ENCODE peak calls at places on chromosomes 4 and X, in four cellular contexts. E, H, P and Z are unnamed samples.

GRCh38 chrX:33336783-33337182 is 125.4 kb upstream of the DMD start:
- DNase-seq in P (no peak), E (peak; percentile 27), H (peak; percentile 14), Z (peak; percentile 45)

GRCh38 chrX:19750028-19750786 is 137.2 kb downstream of the SH3KBP1 start:
- DNase-seq in P (no peak), E (no peak), H (no peak), Z (no peak)

GRCh38 chr4:185257086-185257485 is 47.7 kb downstream of the SNX25 start:
- DNase-seq in P (no peak), H (no peak), E (no peak), Z (no peak)

GRCh38 chr4:40832175-40832574 is 82.4 kb downstream of the NSUN7 start:
- DNase-seq in H (no peak), P (no peak), E (no peak), Z (no peak)

GRCh38 chr4:68180858-68181531 is 51.3 kb upstream of the TMPRSS11F start:
- DNase-seq in E (peak; percentile 25), P (peak; percentile 46), H (no peak), Z (peak; percentile 67)

GRCh38 chr4:2761035-2761923 is 5.1 kb upstream of the TNIP2 start:
- DNase-seq in P (no peak), E (peak; percentile 21), H (no peak), Z (peak; percentile 45)

GRCh38 chrX:68831405-68832100 is 2.7 kb downstream of the EFNB1 start:
- DNase-seq in H (no peak), E (no peak), P (no peak), Z (peak; percentile 13)

GRCh38 chr4:176492648-176493302 is 173.0 kb downstream of the SPCS3 start:
- DNase-seq in H (no peak), P (peak; percentile 30), E (peak; percentile 32), Z (no peak)

GRCh38 chrX:129497146-129497805 is 26.0 kb downstream of the SMARCA1 start:
- DNase-seq in P (no peak), E (no peak), H (no peak), Z (no peak)

GRCh38 chr4:73432169-73433000 is 3.6 kb upstream of the AFP start:
- DNase-seq in E (peak; percentile 15), P (no peak), H (no peak), Z (no peak)

GRCh38 chr4:140020457-140021361 is 133.3 kb downstream of the MAML3 start:
- DNase-seq in H (no peak), P (peak; percentile 13), E (no peak), Z (no peak)

GRCh38 chr4:94304365-94304971 is 38.2 kb downstream of the HPGDS start:
- DNase-seq in H (no peak), P (no peak), E (peak; percentile 63), Z (peak; percentile 46)

GRCh38 chrX:63784902-63785692 is at the start of gene ARHGEF9:
- DNase-seq in P (no peak), H (peak; percentile 15), E (peak; percentile 8), Z (no peak)

GRCh38 chr4:71074452-71075299 is 81.2 kb downstream of the DCK start:
- DNase-seq in E (no peak), H (no peak), P (no peak), Z (no peak)

GRCh38 chrX:15242899-15243555 is 26.9 kb downstream of the ASB9 start:
- DNase-seq in E (peak; percentile 68), H (no peak), P (peak; percentile 22), Z (peak; percentile 68)

GRCh38 chr4:119794681-119795080 is 166.1 kb upstream of the PDE5A start:
- DNase-seq in E (no peak), P (no peak), H (no peak), Z (no peak)

GRCh38 chrX:81202413-81202794 is 502 bp downstream of the SH3BGRL start:
- DNase-seq in E (no peak), H (no peak), P (peak; percentile 8), Z (peak; percentile 17)

GRCh38 chr4:40375620-40376019 is 40.5 kb downstream of the CHRNA9 start:
- DNase-seq in E (no peak), P (no peak), H (no peak), Z (no peak)

GRCh38 chr4:38190717-38191178 is 230.6 kb downstream of the PTTG2 start:
- DNase-seq in P (peak; percentile 76), E (peak; percentile 78), H (no peak), Z (peak; percentile 50)

GRCh38 chr4:109207060-109207459 is 95.4 kb downstream of the COL25A1 start:
- DNase-seq in E (peak; percentile 54), H (no peak), P (peak; percentile 88), Z (peak; percentile 66)

GRCh38 chr4:9867746-9868425 is 86.5 kb downstream of the DRD5 start:
- DNase-seq in P (no peak), E (no peak), H (no peak), Z (no peak)

GRCh38 chr4:154911097-154911496 is 130.0 kb downstream of the RBM46 start:
- DNase-seq in P (no peak), E (no peak), H (no peak), Z (peak; percentile 23)

GRCh38 chrX:12702509-12703091 is 88.6 kb upstream of the PRPS2 start:
- DNase-seq in E (peak; percentile 14), H (no peak), P (no peak), Z (peak; percentile 39)

GRCh38 chr4:173494013-173494970 is 35.7 kb downstream of the HAND2 start:
- DNase-seq in E (peak; percentile 71), P (peak; percentile 52), H (peak; percentile 72), Z (peak; percentile 76)

GRCh38 chr4:67393699-67394281 is 151.5 kb downstream of the CENPC start:
- DNase-seq in E (peak; percentile 65), P (peak; percentile 22), H (no peak), Z (peak; percentile 53)

GRCh38 chr4:157023941-157024340 is 52.0 kb upstream of the GLRB start:
- DNase-seq in P (no peak), E (no peak), H (no peak), Z (no peak)

DNA sequence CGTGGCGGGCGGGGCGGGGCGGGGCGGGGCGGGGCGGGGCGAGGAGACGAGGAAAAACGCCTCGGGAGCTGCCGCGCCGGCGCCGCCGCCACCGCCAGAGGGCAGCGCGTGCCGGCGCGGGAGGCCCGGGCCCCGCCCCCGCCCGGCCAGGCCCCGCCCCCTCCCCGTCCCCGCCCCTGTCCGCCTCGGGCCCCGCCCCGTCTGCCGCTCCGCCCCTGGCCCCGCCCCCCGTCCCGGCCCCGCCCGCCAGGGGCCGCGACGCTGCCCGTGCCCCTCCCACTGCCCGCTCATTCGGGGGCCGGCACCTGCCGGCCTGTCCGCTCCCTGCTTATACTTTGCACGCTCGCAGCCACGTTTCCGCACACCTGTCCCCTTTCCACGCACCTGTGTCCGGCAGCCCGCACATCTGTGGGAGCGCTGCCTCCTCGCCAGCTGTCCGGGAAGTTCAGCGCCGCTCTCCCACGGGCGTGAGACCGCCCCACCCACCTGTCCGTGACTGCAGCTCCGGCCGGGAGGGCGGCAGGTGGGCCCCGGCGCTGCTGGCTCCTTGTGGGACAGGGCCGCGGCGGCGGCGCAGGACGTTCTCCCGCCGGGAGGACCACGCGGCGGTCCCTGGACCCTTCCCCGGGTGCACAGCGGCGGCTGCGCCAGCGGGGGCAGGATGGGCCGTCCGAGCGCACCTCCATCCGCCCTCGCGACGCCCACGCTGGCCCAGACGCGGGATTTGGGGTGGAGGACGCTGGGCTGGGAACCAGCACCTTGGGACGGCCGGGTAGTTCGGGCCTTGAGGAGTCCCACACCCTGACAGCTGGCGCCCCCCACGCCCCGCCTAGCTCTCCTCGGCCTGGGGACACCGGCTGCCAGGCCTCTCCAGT is 1.5 kb upstream of the FGFRL1 start:
- DNase-seq in H (peak; percentile 72), P (no peak), E (peak; percentile 56), Z (peak; percentile 56)
- TF ChIP-seq CTCF in H (peak; percentile 18), P (no peak), E (peak; percentile 6), Z (peak; percentile 6)

GRCh38 chr4:6673660-6674499 is 19.8 kb upstream of the S100P start:
- DNase-seq in H (peak; percentile 95), E (peak; percentile 96), P (peak; percentile 96), Z (peak; percentile 93)
- TF ChIP-seq CTCF in H (peak; percentile 18), E (no peak), P (no peak), Z (no peak)

DNA sequence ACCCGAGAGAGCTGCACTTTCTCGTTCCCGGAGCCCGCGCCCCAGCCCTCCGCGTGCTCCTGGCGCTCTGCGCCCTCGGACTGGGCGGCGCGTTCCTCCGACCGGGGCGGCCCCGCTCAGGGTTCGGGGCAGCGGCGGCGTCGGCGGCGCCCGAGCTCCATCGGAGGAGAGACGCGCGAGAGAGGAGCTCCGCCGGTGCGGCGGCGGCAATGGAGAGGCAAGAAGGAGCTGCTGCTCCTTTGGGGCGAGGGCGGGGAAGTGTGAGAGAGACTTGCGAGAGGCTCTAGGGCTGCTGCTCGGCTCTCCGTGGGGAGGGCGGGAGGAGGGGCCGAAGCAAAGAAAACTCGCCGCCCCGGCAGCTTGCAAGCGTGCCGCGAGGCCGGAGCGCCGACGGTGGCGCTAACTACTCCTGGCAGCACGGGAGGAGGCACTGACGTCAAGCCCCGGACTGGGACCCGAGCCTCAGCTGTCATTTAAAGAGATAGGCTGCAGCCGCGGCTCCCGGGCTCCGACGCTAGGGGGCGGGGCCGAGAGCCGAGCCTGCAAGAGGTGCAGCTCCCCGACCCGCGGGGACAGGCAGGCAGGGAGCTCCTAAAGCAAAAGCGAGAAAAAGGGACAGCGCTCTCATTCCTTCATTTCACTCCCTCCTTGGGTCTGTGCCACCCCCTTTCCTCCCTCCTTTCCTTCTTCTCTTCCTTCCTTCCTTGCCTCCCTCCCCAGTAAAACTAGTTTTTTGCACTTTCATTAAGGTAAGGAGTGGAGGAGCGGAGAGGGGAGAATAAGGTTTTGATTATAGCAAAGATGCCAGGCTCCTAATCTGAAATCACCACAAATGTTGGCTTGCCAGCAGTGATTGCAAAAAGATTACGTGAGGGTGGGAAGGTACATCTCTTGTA is at the start of gene KCTD8:
- DNase-seq in P (peak; percentile 86), H (peak; percentile 83), E (peak; percentile 83), Z (peak; percentile 92)
- TF ChIP-seq CTCF in P (peak; percentile 43), H (peak; percentile 22), E (peak; percentile 72), Z (peak; percentile 63)

DNA sequence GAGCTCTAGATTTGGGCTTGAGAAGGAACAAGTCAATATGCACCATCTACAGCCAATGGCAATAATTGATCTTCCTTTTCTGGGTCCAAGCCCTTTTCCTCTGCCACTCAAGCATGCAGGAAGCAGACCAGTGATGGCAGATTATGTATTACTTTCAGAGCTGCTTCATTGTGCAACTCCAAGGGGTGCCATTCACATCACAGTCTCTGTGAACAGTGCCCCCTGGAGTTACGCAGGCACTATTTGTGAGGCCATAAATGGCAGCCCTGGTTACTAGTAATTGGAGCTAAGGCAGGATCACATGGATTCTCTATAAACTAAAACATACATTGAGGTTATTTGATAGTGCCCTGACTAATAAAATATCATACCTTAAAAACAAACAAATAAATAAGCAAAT is 313.4 kb upstream of the SLC7A11 start:
- DNase-seq in E (peak; percentile 46), P (no peak), H (no peak), Z (peak; percentile 33)
- TF ChIP-seq CTCF in E (peak; percentile 30), P (peak; percentile 5), H (no peak), Z (peak; percentile 16)

GRCh38 chrX:133588827-133589226 is 173.5 kb upstream of the GPC4 start:
- DNase-seq in E (no peak), P (no peak), H (no peak), Z (no peak)
- TF ChIP-seq CTCF in E (no peak), P (no peak), H (no peak), Z (no peak)

DNA sequence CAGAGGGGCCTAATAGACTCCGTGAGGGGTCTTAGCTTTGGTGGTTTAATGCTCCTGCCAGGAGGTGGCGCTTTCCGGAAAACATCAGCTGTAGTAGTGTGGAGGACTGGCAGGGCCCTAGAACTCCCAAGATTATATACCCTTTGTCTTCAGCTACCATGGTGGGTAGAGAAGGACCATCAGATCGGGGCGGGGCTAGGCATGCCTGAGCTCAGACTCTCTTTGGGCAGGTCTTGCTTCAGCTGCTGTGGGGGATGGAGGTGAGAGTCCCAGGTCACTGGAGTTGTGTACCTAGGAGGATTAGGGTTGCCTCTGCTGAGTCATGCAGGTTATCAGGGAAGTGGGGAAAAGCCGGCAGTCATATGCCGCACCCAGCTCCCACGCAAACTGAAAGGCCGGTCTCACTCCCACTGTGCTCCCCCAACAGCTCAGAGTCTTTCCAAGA is 63.0 kb upstream of the AGA start:
- DNase-seq in P (no peak), E (no peak), H (no peak), Z (no peak)
- TF ChIP-seq CTCF in P (no peak), E (no peak), H (no peak), Z (no peak)